ENCODE peak calls at places on chromosomes 6 and 20, in eight cellular contexts. G is PC-3, S is neuronal stem cell, O is endothelial cell of umbilical vein, A is GM23248, R is H9, E is mesendoderm, M is DND-41. P is an unnamed sample.

GRCh38 chr6:85911067-85911466 is 268.4 kb upstream of the SYNCRIP start:
- DNase-seq in G (no peak), S (no peak), O (no peak), A (no peak), R (no peak), E (no peak), M (no peak), P (no peak)

GRCh38 chr20:63381781-63382431 is 20.8 kb upstream of the CHRNA4 start:
- DNase-seq in G (peak), S (peak), O (peak), A (peak), R (peak), E (no peak), M (peak), P (peak)

GRCh38 chr6:70225052-70225451 is 77.8 kb downstream of the COL9A1 start:
- DNase-seq in G (no peak), S (no peak), O (no peak), A (no peak), R (no peak), E (no peak), M (no peak), P (no peak)

GRCh38 chr6:118618676-118619377 is 32.6 kb downstream of the CEP85L start:
- DNase-seq in G (peak), S (peak), O (peak), A (peak), R (peak), E (peak), M (peak), P (peak)

GRCh38 chr20:63895202-63895885 is 418 bp downstream of the DNAJC5 start:
- DNase-seq in G (no peak), S (no peak), O (no peak), A (no peak), R (no peak), E (no peak), M (no peak), P (no peak)

GRCh38 chr6:34325618-34326017 is 66.9 kb downstream of the NUDT3 start:
- DNase-seq in G (no peak), S (no peak), O (no peak), A (no peak), R (no peak), E (no peak), M (no peak), P (no peak)

GRCh38 chr6:8642854-8643253 is 207.5 kb upstream of the SLC35B3 start:
- DNase-seq in G (no peak), S (no peak), O (no peak), A (no peak), R (no peak), E (no peak), M (no peak), P (no peak)

GRCh38 chr6:49110876-49111275 is 352.2 kb downstream of the MMUT start:
- DNase-seq in G (no peak), S (no peak), O (no peak), A (no peak), R (no peak), E (no peak), M (no peak), P (no peak)

GRCh38 chr6:7978736-7979135 is 68.1 kb upstream of the TXNDC5 start:
- DNase-seq in G (no peak), S (peak), O (no peak), A (no peak), R (no peak), E (no peak), M (no peak), P (no peak)

GRCh38 chr20:10312111-10312510 is 93.5 kb downstream of the SNAP25 start:
- DNase-seq in G (no peak), S (no peak), O (no peak), A (peak), R (no peak), E (peak), M (no peak), P (peak)

GRCh38 chr6:17086469-17086868 is 15.4 kb upstream of the STMND1 start:
- DNase-seq in G (peak), S (no peak), O (peak), A (peak), R (peak), E (peak), M (no peak), P (peak)

GRCh38 chr20:45911486-45912343 is at the start of gene PLTP:
- DNase-seq in G (peak), S (peak), O (peak), A (peak), R (peak), E (peak), M (peak), P (peak)

GRCh38 chr6:37783025-37783825 is 36.3 kb upstream of the ZFAND3 start:
- DNase-seq in G (peak), S (no peak), O (no peak), A (peak), R (peak), E (peak), M (no peak), P (peak)
- H3K9ac ChIP-seq in G (peak), S (no peak), O (peak), A (peak), R (peak), E (peak), M (no peak), P (peak)

DNA sequence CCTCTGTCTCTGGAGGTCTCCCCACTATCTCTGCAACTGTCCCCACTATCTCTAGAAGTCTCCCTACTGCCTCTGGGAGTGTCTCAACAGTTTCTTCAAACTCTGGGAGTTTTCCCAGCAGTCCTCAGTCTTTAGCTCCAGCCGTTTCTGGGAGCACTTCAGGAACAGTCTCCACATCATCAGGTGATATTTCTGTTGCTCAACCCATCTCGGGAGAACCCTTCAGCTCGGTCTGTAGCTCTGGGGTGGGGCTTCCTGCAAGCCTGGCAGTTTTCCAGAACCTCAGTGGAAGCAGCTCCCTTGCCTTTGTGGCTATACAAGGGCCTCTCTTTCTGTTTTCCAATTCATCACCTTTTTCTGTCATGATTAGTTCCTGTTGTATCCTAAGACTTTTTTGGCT is 3.0 kb upstream of the SFTA2 start:
- DNase-seq in G (no peak), S (no peak), O (no peak), A (no peak), R (no peak), E (no peak), M (no peak), P (peak)
- H3K9ac ChIP-seq in G (no peak), S (no peak), O (no peak), A (no peak), R (no peak), E (no peak), M (no peak), P (no peak)

DNA sequence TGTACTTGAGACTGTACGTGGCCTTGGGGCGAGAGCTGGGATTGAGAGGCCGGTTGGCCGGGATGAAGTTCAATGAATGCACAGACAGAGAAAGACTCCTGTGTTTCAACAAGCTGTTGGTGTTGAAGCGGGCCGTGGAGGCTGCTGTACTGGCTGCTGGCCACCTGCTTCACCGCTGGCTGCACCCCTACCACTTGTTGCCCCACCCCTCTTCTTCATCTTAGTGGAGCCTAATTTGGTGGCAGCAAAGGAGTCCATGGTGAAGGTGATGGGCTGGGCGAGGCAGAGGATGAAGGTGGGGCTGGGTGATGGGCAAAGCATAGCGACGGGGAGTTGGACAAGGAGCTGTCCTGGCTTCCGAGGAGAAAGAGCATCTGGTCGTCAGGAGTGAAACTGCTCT is 7.2 kb upstream of the ZSCAN9 start:
- DNase-seq in G (no peak), S (no peak), O (no peak), A (no peak), R (no peak), E (no peak), M (no peak), P (no peak)
- H3K9ac ChIP-seq in G (no peak), S (peak), O (no peak), A (no peak), R (no peak), E (no peak), M (no peak), P (peak)

DNA sequence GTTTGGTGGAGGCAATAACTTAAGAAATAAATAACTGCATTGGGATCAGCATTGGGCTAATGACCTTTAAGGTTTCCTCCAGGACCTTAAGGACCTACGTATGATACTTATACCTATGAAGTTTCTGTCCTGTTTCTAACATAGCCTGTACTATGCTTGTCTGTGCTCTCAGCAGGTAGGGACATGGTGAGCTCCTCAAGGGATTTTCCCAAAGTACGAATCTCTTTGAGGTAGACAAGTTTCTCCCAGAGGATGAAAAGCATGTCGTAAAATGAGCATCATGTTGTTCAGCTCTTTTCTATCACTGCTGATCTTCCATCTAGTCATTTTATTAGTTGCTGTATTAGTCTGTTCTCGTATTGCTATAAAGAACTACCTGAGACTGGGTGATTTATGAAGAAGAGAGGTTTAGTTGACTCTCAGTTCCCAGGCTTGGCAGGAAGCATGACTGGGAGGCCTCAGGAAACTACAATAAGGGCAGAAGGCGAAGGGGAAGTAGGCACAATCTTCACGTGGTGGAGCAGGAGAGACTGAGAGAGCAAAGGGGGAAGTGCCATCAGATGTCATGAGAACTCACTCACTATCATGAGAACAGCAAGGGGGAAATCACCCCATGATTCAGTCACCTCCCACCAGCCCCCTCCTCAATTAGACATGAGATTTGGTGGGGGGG is 77.8 kb upstream of the TGM3 start:
- DNase-seq in G (no peak), S (no peak), O (peak), A (no peak), R (no peak), E (no peak), M (no peak), P (no peak)
- H3K9ac ChIP-seq in G (no peak), S (no peak), O (no peak), A (no peak), R (no peak), E (no peak), M (no peak), P (no peak)

GRCh38 chr6:83183082-83183828 is 9.8 kb downstream of the PGM3 start:
- DNase-seq in G (peak), S (no peak), O (no peak), A (peak), R (no peak), E (no peak), M (no peak), P (peak)
- H3K9ac ChIP-seq in G (no peak), S (no peak), O (no peak), A (peak), R (no peak), E (no peak), M (no peak), P (peak)

GRCh38 chr6:132792510-132792909 is 5.9 kb downstream of the SLC18B1 start:
- DNase-seq in G (no peak), S (no peak), O (no peak), A (no peak), R (no peak), E (no peak), M (no peak), P (no peak)
- H3K9ac ChIP-seq in G (no peak), S (no peak), O (no peak), A (no peak), R (no peak), E (no peak), M (no peak), P (no peak)

DNA sequence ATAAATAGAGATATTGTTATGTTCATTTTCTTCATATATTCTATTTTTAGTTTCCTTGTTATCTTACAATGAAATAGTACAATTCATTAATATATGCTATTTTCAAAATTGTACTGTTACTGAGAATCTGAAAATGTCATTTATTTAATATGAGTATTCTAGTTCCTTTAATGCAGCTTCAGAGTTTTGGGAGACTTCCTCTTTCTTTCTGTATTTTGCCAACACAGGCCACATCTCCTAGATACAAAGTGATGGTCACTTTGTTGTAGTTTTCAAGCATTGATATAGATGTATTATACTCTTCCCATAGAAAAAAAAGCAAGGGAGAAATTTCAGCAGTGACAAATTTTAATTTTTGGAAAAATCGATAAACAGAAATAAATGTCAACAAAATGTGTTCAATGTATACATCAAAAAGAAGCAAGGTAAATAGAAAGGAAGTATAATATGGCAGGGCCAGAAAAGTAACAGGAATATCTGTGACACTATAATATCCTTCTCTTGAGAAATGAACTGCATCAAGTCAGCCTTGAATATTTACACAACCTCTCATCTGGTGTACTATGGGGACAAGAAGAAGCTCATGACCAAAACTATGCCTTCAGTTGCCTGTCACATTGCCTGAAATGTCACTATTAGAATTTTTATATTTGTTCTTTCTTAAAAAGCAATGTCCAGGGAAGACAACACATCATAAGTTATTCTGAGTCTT is 396.0 kb downstream of the TBC1D32 start:
- DNase-seq in G (no peak), S (no peak), O (no peak), A (no peak), R (no peak), E (no peak), M (no peak), P (no peak)
- H3K9ac ChIP-seq in G (no peak), S (no peak), O (no peak), A (no peak), R (no peak), E (no peak), M (no peak), P (no peak)

P was measured in adipocyte.